ENCODE peak calls at places on chromosomes 16 and 17, in four cellular contexts. F is esophagus squamous epithelium; N is astrocyte; M is naive thymus-derived CD4-positive, alpha-beta T cell. V is an unnamed sample.
A peak's percentile ranks its signal among the peaks of the same experiment; 100 is the strongest.

GRCh38 chr16:50274771-50275415 is 8.5 kb downstream of the ADCY7 start:
- DNase-seq in F (no peak), N (no peak), M (no peak), V (no peak)

GRCh38 chr17:10059684-10060211 is 138.7 kb downstream of the GAS7 start:
- DNase-seq in F (no peak), N (no peak), M (no peak), V (no peak)

GRCh38 chr17:77832180-77832560 is 126.3 kb upstream of the TNRC6C start:
- DNase-seq in F (no peak), N (no peak), M (no peak), V (no peak)

GRCh38 chr17:65297384-65297783 is 160.2 kb downstream of the RGS9 start:
- DNase-seq in F (no peak), N (peak; percentile 40), M (no peak), V (no peak)

GRCh38 chr16:8945626-8946296 is 17.9 kb downstream of the USP7 start:
- DNase-seq in F (no peak), N (no peak), M (no peak), V (no peak)

GRCh38 chr16:66618588-66618987 is 14.1 kb downstream of the CMTM3 start:
- DNase-seq in F (no peak), N (peak; percentile 99), M (no peak), V (no peak)

GRCh38 chr17:304461-304860 is 48.1 kb downstream of the RPH3AL start:
- DNase-seq in F (no peak), N (no peak), M (no peak), V (no peak)

GRCh38 chr16:71367243-71367976 is 8.9 kb downstream of the CALB2 start:
- DNase-seq in F (no peak), N (no peak), M (no peak), V (no peak)

GRCh38 chr16:71439531-71439930 is 2.3 kb downstream of the TLE7 start:
- DNase-seq in F (no peak), N (peak; percentile 20), M (no peak), V (no peak)

GRCh38 chr17:28178800-28179199 is 136.3 kb downstream of the NLK start:
- DNase-seq in F (no peak), N (no peak), M (no peak), V (no peak)

GRCh38 chr16:69014811-69015210 is 90.6 kb upstream of the HAS3 start:
- DNase-seq in F (no peak), N (no peak), M (no peak), V (no peak)

GRCh38 chr17:17362531-17362930 is 59.4 kb downstream of the NT5M start:
- DNase-seq in F (no peak), N (no peak), M (no peak), V (no peak)

GRCh38 chr17:45229681-45230409 is 8.2 kb downstream of the FMNL1 start:
- DNase-seq in F (no peak), N (no peak), M (no peak), V (no peak)

DNA sequence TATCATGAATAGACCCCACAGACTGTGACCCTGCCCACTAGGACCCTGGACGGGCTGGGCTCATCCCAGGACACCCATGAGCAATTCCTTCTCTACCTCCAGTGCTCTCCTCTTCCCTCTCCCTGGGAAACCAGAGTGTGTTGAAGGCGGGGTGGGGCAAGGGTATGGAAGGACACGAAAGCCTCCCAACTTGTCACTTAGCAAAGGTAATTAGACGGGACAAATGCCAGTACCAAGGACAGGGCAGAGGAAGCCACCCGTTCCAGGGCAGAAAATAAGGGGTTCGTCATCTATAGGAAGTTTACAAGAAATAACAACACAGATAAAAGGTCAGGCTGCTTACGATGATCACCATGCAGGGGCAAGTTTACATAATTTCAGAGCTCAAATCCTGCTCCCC is 4.9 kb upstream of the EPX start:
- DNase-seq in F (no peak), N (no peak), M (no peak), V (no peak)
- H3K27me3 ChIP-seq in F (no peaks in the 10 kb centered on the region), N (peaks cover 5% of the 10 kb centered on the region), M (no peaks in the 10 kb centered on the region), V (no peaks in the 10 kb centered on the region)

GRCh38 chr17:5501725-5502124 is 15.4 kb downstream of the MIS12 start:
- DNase-seq in F (no peak), N (no peak), M (no peak), V (no peak)

GRCh38 chr17:5499790-5500189 is 13.4 kb downstream of the MIS12 start:
- DNase-seq in F (no peak), N (no peak), M (no peak), V (no peak)

GRCh38 chr17:5502552-5502951 is 16.2 kb downstream of the MIS12 start:
- DNase-seq in F (no peak), N (no peak), M (no peak), V (no peak)

GRCh38 chr17:5500804-5501391 is 14.5 kb downstream of the MIS12 start:
- DNase-seq in F (no peak), N (peak; percentile 80), M (peak; percentile 81), V (peak; percentile 75)

GRCh38 chr17:5500247-5500803 is 14.0 kb downstream of the MIS12 start:
- DNase-seq in F (no peak), N (no peak), M (peak; percentile 20), V (no peak)
- H3K4me3 ChIP-seq in F (peak overlapping the region; percentile 35), N (peak overlapping the region; percentile 74), M (peak overlapping the region; percentile 45), V (peak overlapping the region; percentile 60)

GRCh38 chr17:49342575-49342936 is 19.5 kb downstream of the ZNF652 start:
- DNase-seq in F (no peak), N (no peak), M (no peak), V (no peak)

GRCh38 chr17:49339359-49339758 is 22.7 kb downstream of the ZNF652 start:
- DNase-seq in F (no peak), N (no peak), M (no peak), V (no peak)

GRCh38 chr17:49343273-49343672 is 18.8 kb downstream of the ZNF652 start:
- DNase-seq in F (no peak), N (peak; percentile 85), M (peak; percentile 25), V (no peak)

GRCh38 chr17:49338883-49339282 is 23.2 kb downstream of the ZNF652 start:
- DNase-seq in F (no peak), N (peak; percentile 71), M (no peak), V (no peak)

DNA sequence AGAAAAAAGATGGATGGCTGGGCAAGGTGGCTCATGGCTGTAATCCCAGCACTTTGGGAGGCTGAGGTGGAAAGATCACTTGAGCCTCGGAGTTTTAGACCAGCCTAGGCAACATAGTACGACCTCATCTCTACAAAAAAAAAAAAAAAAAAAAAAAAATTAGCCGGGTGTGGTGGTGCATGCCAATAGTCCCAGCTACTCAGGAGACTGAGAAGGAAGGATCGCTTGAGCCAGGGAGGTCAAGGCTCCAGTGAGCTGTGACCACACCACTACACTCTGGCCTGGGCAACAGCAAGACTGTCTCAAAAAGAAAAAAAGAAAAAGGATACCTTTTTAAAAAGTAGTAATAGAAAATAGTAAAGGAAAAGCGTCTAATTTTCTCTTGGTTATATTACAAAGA is 20.7 kb downstream of the ZNF652 start:
- DNase-seq in F (no peak), N (no peak), M (no peak), V (no peak)
- H3K4me1 ChIP-seq in F (no peaks in the 10 kb centered on the region), N (peaks cover 25% of the 10 kb centered on the region), M (peaks cover 43% of the 10 kb centered on the region), V (peaks cover 28% of the 10 kb centered on the region)

GRCh38 chr17:60604686-60605334 is 4.8 kb downstream of the PPM1D start:
- DNase-seq in F (no peak), N (peak; percentile 82), M (no peak), V (no peak)

GRCh38 chr17:60601443-60602384 is 1.7 kb downstream of the PPM1D start:
- DNase-seq in F (no peak), N (peak; percentile 53), M (peak; percentile 46), V (peak; percentile 60)

GRCh38 chr17:60602871-60603270 is 2.9 kb downstream of the PPM1D start:
- DNase-seq in F (no peak), N (no peak), M (no peak), V (no peak)

GRCh38 chr17:60602385-60602742 is 2.4 kb downstream of the PPM1D start:
- DNase-seq in F (no peak), N (no peak), M (no peak), V (no peak)

DNA sequence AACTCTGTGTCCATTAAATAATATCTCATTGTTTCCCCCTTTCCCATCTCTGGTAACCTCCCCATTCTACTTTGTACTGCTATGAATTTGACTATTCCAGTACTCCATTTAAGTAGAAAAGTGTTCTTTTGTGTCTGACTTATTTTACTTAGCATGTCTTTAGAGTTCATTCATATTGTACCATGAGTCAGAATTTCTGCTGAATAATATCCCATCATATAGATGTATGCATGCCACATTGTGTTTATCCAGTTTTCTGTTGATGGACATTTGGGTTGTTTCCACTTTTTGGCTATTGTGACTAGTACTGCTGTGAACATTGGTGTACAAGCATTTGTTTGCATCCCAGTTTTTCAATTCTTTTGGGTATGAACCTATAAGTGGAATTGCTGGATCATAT is 6.0 kb downstream of the PPM1D start:
- DNase-seq in F (no peak), N (no peak), M (no peak), V (no peak)
- H3K27me3 ChIP-seq in F (no peaks in the 10 kb centered on the region), N (no peaks in the 10 kb centered on the region), M (no peaks in the 10 kb centered on the region), V (no peaks in the 10 kb centered on the region)

DNA sequence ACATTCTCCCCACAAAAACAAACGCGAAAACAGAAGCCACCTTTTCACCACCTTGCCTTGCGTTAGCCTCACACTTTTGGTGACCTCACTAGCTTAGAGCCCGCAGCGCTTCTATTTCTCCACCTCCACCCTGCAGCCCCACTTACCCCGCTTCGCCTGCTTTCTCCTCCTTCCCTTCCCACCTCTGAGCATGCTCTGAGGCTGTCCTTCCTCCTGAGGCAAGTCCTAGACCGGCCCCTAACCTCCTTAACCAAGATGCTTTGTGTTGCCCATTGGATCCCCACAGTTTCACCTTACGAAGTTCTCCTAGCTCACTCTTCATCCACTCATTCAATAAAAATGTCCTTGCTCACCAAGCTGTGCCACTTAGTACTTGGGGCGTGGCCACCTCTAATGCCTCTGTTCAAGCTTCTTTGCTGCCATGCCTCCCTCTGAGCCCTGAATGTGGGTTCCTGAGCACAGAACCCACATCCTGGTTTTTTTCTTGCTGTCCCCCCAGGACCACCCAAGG is 1.3 kb downstream of the GNGT2 start:
- DNase-seq in F (no peak), N (no peak), M (peak; percentile 29), V (no peak)
- H3K4me3 ChIP-seq in F (no peak overlapping the region), N (no peak overlapping the region), M (peak overlapping the region; percentile 84), V (peak overlapping the region; percentile 42)

DNA sequence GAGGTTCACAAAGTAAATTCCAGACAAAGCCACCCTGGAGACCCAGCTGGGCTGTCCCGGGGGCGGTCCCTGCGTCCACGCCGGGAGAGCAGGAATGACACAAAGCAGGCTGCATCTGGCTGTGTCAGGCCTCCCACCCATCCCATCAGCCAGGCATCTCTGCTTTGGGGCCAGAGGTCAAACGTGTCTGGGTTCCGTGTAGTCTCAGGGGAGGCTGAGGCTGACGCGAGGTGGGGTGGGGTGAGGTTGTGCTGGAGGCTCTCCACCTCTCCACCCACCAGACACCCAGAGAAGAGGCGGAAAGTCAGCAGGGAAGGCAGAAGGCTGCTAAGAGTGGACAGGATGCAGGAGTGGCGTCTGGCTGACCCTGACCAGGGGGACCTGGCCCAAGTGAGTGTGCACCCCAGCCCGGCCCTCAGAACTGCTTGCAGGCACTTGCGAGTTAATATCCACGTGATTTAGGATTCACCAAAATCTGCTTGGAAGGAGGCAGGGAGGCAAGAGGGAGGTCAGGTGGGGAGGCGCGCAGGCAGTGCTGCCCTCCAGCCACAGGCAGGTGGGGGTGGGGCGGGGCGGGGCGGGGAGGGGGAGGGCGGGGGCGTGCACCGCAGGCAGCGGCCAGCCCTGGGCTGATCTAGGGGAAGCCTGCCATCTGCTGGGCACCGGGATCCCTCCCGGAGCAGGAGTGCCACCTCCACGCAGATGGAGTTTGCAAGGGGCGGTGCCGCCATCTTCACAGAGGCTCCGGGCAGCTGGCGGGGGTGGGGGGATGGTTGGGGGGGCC is 44.3 kb downstream of the TBC1D16 start:
- DNase-seq in F (no peak), N (peak; percentile 38), M (peak; percentile 84), V (peak; percentile 80)
- H3K4me1 ChIP-seq in F (peaks cover 30% of the 10 kb centered on the region), N (peaks cover 49% of the 10 kb centered on the region), M (peaks cover 23% of the 10 kb centered on the region), V (peaks cover 20% of the 10 kb centered on the region)

V was measured in CD4-positive, CD25-positive, alpha-beta regulatory T cell.